ENCODE peak calls at places on chromosomes 12 and 14, in four cellular contexts. One of them, this sample, is unnamed.

GRCh38 chr14:35261774-35262173 is 30.4 kb upstream of the PSMA6 start:
- DNase-seq in K562: no peak
- DNase-seq in HepG2: no peak
- DNase-seq in GM12878: no peak
- DNase-seq in this sample: no peak

GRCh38 chr12:111792155-111792876 is 25.6 kb downstream of the ALDH2 start:
- DNase-seq in K562: peak; percentile 69
- DNase-seq in HepG2: no peak
- DNase-seq in GM12878: no peak
- DNase-seq in this sample: no peak

GRCh38 chr14:72818998-72819397 is 74.9 kb downstream of the DPF3 start:
- DNase-seq in K562: no peak
- DNase-seq in HepG2: no peak
- DNase-seq in GM12878: no peak
- DNase-seq in this sample: no peak

GRCh38 chr14:100141133-100141497 is 18.3 kb downstream of the DEGS2 start:
- DNase-seq in K562: no peak
- DNase-seq in HepG2: no peak
- DNase-seq in GM12878: no peak
- DNase-seq in this sample: no peak

GRCh38 chr12:1978078-1978477 is 26.2 kb downstream of the DCP1B start:
- DNase-seq in K562: no peak
- DNase-seq in HepG2: no peak
- DNase-seq in GM12878: no peak
- DNase-seq in this sample: no peak

GRCh38 chr14:90496379-90496778 is 99.5 kb downstream of the CALM1 start:
- DNase-seq in K562: no peak
- DNase-seq in HepG2: no peak
- DNase-seq in GM12878: no peak
- DNase-seq in this sample: no peak

GRCh38 chr12:18549598-18549997 is 188.2 kb downstream of the PLCZ1 start:
- DNase-seq in K562: no peak
- DNase-seq in HepG2: no peak
- DNase-seq in GM12878: no peak
- DNase-seq in this sample: no peak

GRCh38 chr12:51183816-51184215 is 10.9 kb upstream of the TFCP2 start:
- DNase-seq in K562: peak; percentile 34
- DNase-seq in HepG2: no peak
- DNase-seq in GM12878: no peak
- DNase-seq in this sample: peak; percentile 26

GRCh38 chr12:6233121-6233971 is 33.1 kb downstream of the CD9 start:
- DNase-seq in K562: no peak
- DNase-seq in HepG2: no peak
- DNase-seq in GM12878: no peak
- DNase-seq in this sample: no peak

GRCh38 chr14:56452989-56453388 is 126.6 kb upstream of the TMEM260 start:
- DNase-seq in K562: no peak
- DNase-seq in HepG2: no peak
- DNase-seq in GM12878: no peak
- DNase-seq in this sample: no peak

GRCh38 chr12:70052931-70053497 is 190.2 kb upstream of the CNOT2 start:
- DNase-seq in K562: peak; percentile 66
- DNase-seq in HepG2: peak; percentile 84
- DNase-seq in GM12878: no peak
- DNase-seq in this sample: no peak

GRCh38 chr12:13950502-13950901 is 30.9 kb downstream of the GRIN2B start:
- DNase-seq in K562: no peak
- DNase-seq in HepG2: peak; percentile 13
- DNase-seq in GM12878: no peak
- DNase-seq in this sample: no peak

GRCh38 chr12:93614917-93615596 is 42.6 kb downstream of the SOCS2 start:
- DNase-seq in K562: no peak
- DNase-seq in HepG2: no peak
- DNase-seq in GM12878: no peak
- DNase-seq in this sample: no peak

GRCh38 chr12:114662512-114663177 is 21.3 kb downstream of the TBX3 start:
- DNase-seq in K562: peak; percentile 57
- DNase-seq in HepG2: peak; percentile 71
- DNase-seq in GM12878: peak; percentile 3
- DNase-seq in this sample: peak; percentile 84

GRCh38 chr12:54750-55535 is 11.6 kb upstream of the IQSEC3 start:
- DNase-seq in K562: peak; percentile 15
- DNase-seq in HepG2: no peak
- DNase-seq in GM12878: no peak
- DNase-seq in this sample: peak; percentile 17

GRCh38 chr12:102816816-102817434 is 100.1 kb downstream of the PAH start:
- DNase-seq in K562: peak; percentile 35
- DNase-seq in HepG2: peak; percentile 24
- DNase-seq in GM12878: no peak
- DNase-seq in this sample: no peak

GRCh38 chr12:15225136-15225535 is 3.9 kb upstream of the RERG start:
- DNase-seq in K562: no peak
- DNase-seq in HepG2: no peak
- DNase-seq in GM12878: no peak
- DNase-seq in this sample: no peak

GRCh38 chr12:45518516-45519235 is 210.8 kb upstream of the ARID2 start:
- DNase-seq in K562: no peak
- DNase-seq in HepG2: no peak
- DNase-seq in GM12878: no peak
- DNase-seq in this sample: no peak

GRCh38 chr12:107645630-107646333 is 39.8 kb upstream of the PWP1 start:
- DNase-seq in K562: no peak
- DNase-seq in HepG2: no peak
- DNase-seq in GM12878: no peak
- DNase-seq in this sample: peak; percentile 75

GRCh38 chr14:82872494-82872893 is 1338.8 kb upstream of the SEL1L start:
- DNase-seq in K562: no peak
- DNase-seq in HepG2: no peak
- DNase-seq in GM12878: no peak
- DNase-seq in this sample: peak; percentile 76

GRCh38 chr14:49640540-49641417 is 5.7 kb upstream of the DNAAF2 start:
- DNase-seq in K562: no peak
- DNase-seq in HepG2: no peak
- DNase-seq in GM12878: no peak
- DNase-seq in this sample: no peak

GRCh38 chr12:55908726-55909512 is 18.8 kb downstream of the PYM1 start:
- DNase-seq in K562: no peak
- DNase-seq in HepG2: peak; percentile 90
- DNase-seq in GM12878: no peak
- DNase-seq in this sample: no peak

GRCh38 chr12:55909513-55909884 is 18.2 kb downstream of the PYM1 start:
- DNase-seq in K562: no peak
- DNase-seq in HepG2: no peak
- DNase-seq in GM12878: no peak
- DNase-seq in this sample: no peak

GRCh38 chr12:55901881-55902490 is 25.7 kb downstream of the PYM1 start:
- DNase-seq in K562: peak; percentile 33
- DNase-seq in HepG2: no peak
- DNase-seq in GM12878: no peak
- DNase-seq in this sample: no peak

DNA sequence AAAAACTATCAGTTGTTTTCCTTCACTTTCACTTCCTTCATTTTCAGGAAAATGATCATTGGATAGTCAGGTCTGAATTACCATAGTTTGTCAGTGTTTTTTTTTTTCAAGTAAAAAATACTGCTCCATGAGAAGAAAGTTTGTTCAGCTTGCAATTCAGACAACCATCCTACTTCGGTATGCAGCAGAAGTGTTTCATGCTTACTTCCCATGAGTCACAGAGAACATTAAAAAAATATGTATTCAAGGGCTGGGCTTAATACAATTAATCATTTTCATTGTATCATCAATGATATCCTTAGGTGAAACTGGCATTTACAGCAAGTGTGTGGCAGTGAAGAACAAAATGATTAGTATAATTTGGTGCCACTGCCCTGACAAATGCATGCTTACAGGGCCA is 21.6 kb downstream of the PYM1 start:
- DNase-seq in K562: no peak
- DNase-seq in HepG2: no peak
- DNase-seq in GM12878: no peak
- DNase-seq in this sample: no peak
- TF ChIP-seq ETV6 in K562: no peak
- TF ChIP-seq ETV6 in HepG2: no peak
- TF ChIP-seq ETV6 in GM12878: no peak
- TF ChIP-seq ETV6 in this sample: no peak

DNA sequence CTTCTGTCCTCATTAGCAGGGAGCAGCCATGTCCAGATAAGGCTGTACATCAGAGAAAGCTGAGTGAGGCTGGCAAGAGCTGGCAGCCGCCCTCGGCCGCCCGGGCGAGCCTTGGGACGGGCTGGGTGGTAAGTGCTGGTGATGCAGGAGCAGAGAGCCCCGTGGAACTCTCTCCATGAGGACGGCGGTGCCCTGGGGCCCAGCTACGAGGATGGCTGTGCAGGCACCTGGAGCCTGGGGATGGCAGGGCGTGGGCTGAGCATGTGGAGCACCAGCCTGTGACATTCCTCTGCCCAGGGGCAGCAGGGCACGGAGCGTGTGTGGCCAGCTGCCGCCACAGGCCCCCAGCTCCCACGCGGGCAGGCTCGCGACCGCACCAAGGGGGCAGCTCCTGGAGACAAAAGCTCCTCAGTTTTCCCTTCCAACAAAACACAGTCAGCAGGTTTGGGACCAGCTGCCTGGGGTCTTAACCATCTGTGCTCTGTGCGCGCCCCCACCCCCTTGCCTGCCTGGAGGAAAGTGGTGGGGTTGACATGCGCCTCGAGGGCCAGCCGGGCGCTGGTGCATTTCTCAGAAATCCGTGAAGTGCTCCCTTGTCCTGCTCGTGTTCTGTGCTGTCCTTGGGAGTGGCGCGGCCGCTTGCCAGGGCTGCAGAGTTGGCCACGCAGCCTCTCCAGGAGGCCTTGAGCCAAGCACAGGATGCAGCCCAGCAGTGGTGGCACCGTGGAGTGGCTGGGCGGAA is 21.4 kb downstream of the PACS2 start:
- DNase-seq in K562: no peak
- DNase-seq in HepG2: no peak
- DNase-seq in GM12878: no peak
- DNase-seq in this sample: no peak
- TF ChIP-seq SP1 in K562: no peak
- TF ChIP-seq SP1 in HepG2: no peak
- TF ChIP-seq SP1 in GM12878: no peak
- TF ChIP-seq SP1 in this sample: no peak

DNA sequence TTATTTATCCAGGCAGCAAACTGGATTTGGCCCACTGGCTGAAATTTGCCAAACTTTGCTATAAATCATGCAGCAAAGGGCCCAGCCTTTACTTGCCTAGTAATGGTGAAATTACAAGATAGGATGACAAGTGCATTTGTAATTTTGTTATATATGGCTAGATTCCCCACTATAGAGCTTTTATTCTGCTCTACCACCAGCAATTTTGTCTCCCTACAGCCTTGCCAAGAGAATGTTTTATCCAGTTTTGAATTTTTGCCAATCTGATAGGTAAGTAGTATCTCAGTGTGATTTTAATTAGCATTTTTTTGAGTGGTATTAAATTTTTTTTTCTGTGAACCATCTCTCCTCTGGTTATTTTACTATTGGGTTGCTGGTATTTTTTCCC is 161.6 kb downstream of the SLC41A2 start:
- DNase-seq in K562: no peak
- DNase-seq in HepG2: no peak
- DNase-seq in GM12878: no peak
- DNase-seq in this sample: no peak
- TF ChIP-seq ETV6 in K562: no peak
- TF ChIP-seq ETV6 in HepG2: no peak
- TF ChIP-seq ETV6 in GM12878: no peak
- TF ChIP-seq ETV6 in this sample: no peak

GRCh38 chr12:100926669-100927248 is 132.2 kb downstream of the ANO4 start:
- DNase-seq in K562: no peak
- DNase-seq in HepG2: peak; percentile 25
- DNase-seq in GM12878: no peak
- DNase-seq in this sample: peak; percentile 66

DNA sequence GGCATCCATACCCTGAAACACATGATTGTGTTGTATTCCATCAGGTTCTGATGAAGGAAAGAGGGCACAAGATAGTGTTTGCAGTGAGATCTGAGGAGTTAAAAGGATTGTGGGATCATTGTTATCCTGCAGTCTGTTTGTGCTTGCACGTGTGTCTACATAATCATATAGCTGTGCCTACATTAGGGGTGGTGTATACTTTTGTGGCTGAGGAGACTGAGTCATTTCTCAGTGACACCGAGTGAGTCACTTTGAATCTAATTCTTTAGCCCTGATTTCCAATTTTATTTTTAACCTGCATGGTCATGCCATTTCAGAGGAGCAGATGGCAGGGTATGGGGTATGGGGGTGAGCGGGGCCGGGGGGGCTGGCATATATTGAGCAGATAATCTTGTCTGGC is 133.2 kb downstream of the ANO4 start:
- DNase-seq in K562: no peak
- DNase-seq in HepG2: no peak
- DNase-seq in GM12878: no peak
- DNase-seq in this sample: no peak
- TF ChIP-seq SP1 in K562: no peak
- TF ChIP-seq SP1 in HepG2: no peak
- TF ChIP-seq SP1 in GM12878: no peak
- TF ChIP-seq SP1 in this sample: no peak

GRCh38 chr12:68137278-68137930 is 22.1 kb downstream of the IFNG start:
- DNase-seq in K562: no peak
- DNase-seq in HepG2: no peak
- DNase-seq in GM12878: no peak
- DNase-seq in this sample: no peak

GRCh38 chr12:68129979-68130378 is 29.6 kb downstream of the IFNG start:
- DNase-seq in K562: no peak
- DNase-seq in HepG2: no peak
- DNase-seq in GM12878: no peak
- DNase-seq in this sample: no peak

GRCh38 chr12:68131867-68132414 is 27.6 kb downstream of the IFNG start:
- DNase-seq in K562: no peak
- DNase-seq in HepG2: no peak
- DNase-seq in GM12878: no peak
- DNase-seq in this sample: no peak
- TF ChIP-seq ETV6 in K562: no peak
- TF ChIP-seq ETV6 in HepG2: no peak
- TF ChIP-seq ETV6 in GM12878: no peak
- TF ChIP-seq ETV6 in this sample: no peak

GRCh38 chr12:89280833-89281533 is 71.3 kb downstream of the DUSP6 start:
- DNase-seq in K562: no peak
- DNase-seq in HepG2: no peak
- DNase-seq in GM12878: no peak
- DNase-seq in this sample: no peak

GRCh38 chr12:89279499-89279898 is 72.8 kb downstream of the DUSP6 start:
- DNase-seq in K562: no peak
- DNase-seq in HepG2: no peak
- DNase-seq in GM12878: no peak
- DNase-seq in this sample: no peak

GRCh38 chr12:89278862-89279261 is 73.4 kb downstream of the DUSP6 start:
- DNase-seq in K562: no peak
- DNase-seq in HepG2: no peak
- DNase-seq in GM12878: no peak
- DNase-seq in this sample: no peak

GRCh38 chr12:89276860-89277259 is 75.4 kb downstream of the DUSP6 start:
- DNase-seq in K562: no peak
- DNase-seq in HepG2: no peak
- DNase-seq in GM12878: no peak
- DNase-seq in this sample: no peak

GRCh38 chr12:89278169-89278568 is 74.1 kb downstream of the DUSP6 start:
- DNase-seq in K562: peak; percentile 9
- DNase-seq in HepG2: no peak
- DNase-seq in GM12878: no peak
- DNase-seq in this sample: no peak
- TF ChIP-seq SP1 in K562: no peak
- TF ChIP-seq SP1 in HepG2: no peak
- TF ChIP-seq SP1 in GM12878: no peak
- TF ChIP-seq SP1 in this sample: no peak

GRCh38 chr12:95859947-95860850 is 1.4 kb downstream of the SNRPF start:
- DNase-seq in K562: no peak
- DNase-seq in HepG2: no peak
- DNase-seq in GM12878: no peak
- DNase-seq in this sample: no peak
- TF ChIP-seq ETV6 in K562: no peak
- TF ChIP-seq ETV6 in HepG2: no peak
- TF ChIP-seq ETV6 in GM12878: no peak
- TF ChIP-seq ETV6 in this sample: no peak

This sample was measured in WTC11.